ENCODE peak calls at places on chromosomes 4 and X, in five cellular contexts. R, X, P, U and I are unnamed samples.

GRCh38 chr4:6815029-6815836 is 32.7 kb downstream of the KIAA0232 start:
- DNase-seq in X (no peak), R (no peak), U (no peak), P (no peak), I (no peak)

GRCh38 chr4:47490550-47490949 is 5.5 kb downstream of the ATP10D start:
- DNase-seq in P (no peak), X (no peak), R (no peak), U (no peak), I (no peak)

GRCh38 chrX:103175944-103176753 is 38.8 kb upstream of the BEX4 start:
- DNase-seq in P (peak; percentile 72), X (peak; percentile 50), R (peak; percentile 21), U (no peak), I (peak; percentile 46)

GRCh38 chr4:77010841-77011354 is 61.3 kb downstream of the SEPTIN11 start:
- DNase-seq in R (no peak), X (no peak), P (no peak), U (no peak), I (no peak)

GRCh38 chr4:102299708-102300107 is 45.6 kb downstream of the SLC39A8 start:
- DNase-seq in X (peak; percentile 54), P (peak; percentile 26), U (no peak), R (no peak), I (no peak)

GRCh38 chrX:12579311-12579710 is 211.9 kb upstream of the PRPS2 start:
- DNase-seq in U (no peak), X (no peak), P (no peak), R (no peak), I (no peak)

GRCh38 chrX:16664059-16664458 is 14.1 kb downstream of the S100G start:
- DNase-seq in R (no peak), X (no peak), U (no peak), P (no peak), I (no peak)

GRCh38 chr4:139761461-139761860 is 95.8 kb downstream of the MGST2 start:
- DNase-seq in R (no peak), U (no peak), P (no peak), X (no peak), I (no peak)

GRCh38 chr4:1084796-1085403 is 28.5 kb downstream of the RNF212 start:
- DNase-seq in X (no peak), P (no peak), U (no peak), R (no peak), I (no peak)

GRCh38 chr4:122099896-122100295 is 52.2 kb upstream of the BLTP1 start:
- DNase-seq in R (no peak), X (no peak), P (no peak), U (no peak), I (no peak)

GRCh38 chr4:133565379-133565778 is 416.3 kb downstream of the PCDH10 start:
- DNase-seq in R (no peak), U (no peak), P (no peak), X (no peak), I (no peak)

GRCh38 chrX:11363069-11363594 is 69.9 kb downstream of the AMELX start:
- DNase-seq in X (no peak), U (no peak), P (no peak), R (no peak), I (no peak)

GRCh38 chr4:105666693-105667092 is 41.8 kb downstream of the INTS12 start:
- DNase-seq in P (no peak), X (no peak), R (no peak), U (no peak), I (no peak)

GRCh38 chr4:128862608-128863313 is 53.3 kb downstream of the JADE1 start:
- DNase-seq in X (no peak), R (no peak), P (no peak), U (no peak), I (no peak)

GRCh38 chr4:170106899-170107298 is 17.1 kb upstream of the AADAT start:
- DNase-seq in P (no peak), X (peak; percentile 66), U (no peak), R (no peak), I (no peak)

GRCh38 chr4:161714022-161714751 is 449.6 kb downstream of the FSTL5 start:
- DNase-seq in X (no peak), P (no peak), R (no peak), U (no peak), I (no peak)

GRCh38 chr4:89514811-89515210 is 207.2 kb upstream of the GPRIN3 start:
- DNase-seq in U (no peak), X (no peak), P (no peak), R (no peak), I (no peak)

GRCh38 chrX:18426004-18426320 is 554 bp downstream of the CDKL5 start:
- DNase-seq in U (no peak), P (no peak), R (no peak), X (no peak), I (no peak)

GRCh38 chr4:7190278-7190594 is 2.1 kb upstream of the SORCS2 start:
- DNase-seq in P (no peak), U (no peak), R (no peak), X (no peak), I (no peak)

GRCh38 chr4:87669373-87669772 is 19.3 kb downstream of the DMP1 start:
- DNase-seq in P (no peak), X (no peak), U (no peak), R (no peak), I (no peak)

GRCh38 chr4:1767058-1767769 is 25.9 kb upstream of the FGFR3 start:
- DNase-seq in R (no peak), U (no peak), P (no peak), X (no peak), I (no peak)

GRCh38 chrX:119690921-119691716 is 1.8 kb downstream of the SEPTIN6 start:
- DNase-seq in U (no peak), R (no peak), P (no peak), X (no peak), I (peak; percentile 72)

GRCh38 chr4:67082746-67083145 is 462.6 kb downstream of the CENPC start:
- DNase-seq in X (no peak), R (no peak), U (no peak), P (no peak), I (no peak)

GRCh38 chrX:103254171-103254824 is 657 bp downstream of the TCEAL8 start:
- DNase-seq in P (peak; percentile 42), X (peak; percentile 65), U (no peak), R (peak; percentile 45), I (peak; percentile 64)

GRCh38 chr4:6695660-6696581 is 2.2 kb downstream of the S100P start:
- DNase-seq in P (peak; percentile 83), R (peak; percentile 90), U (no peak), X (no peak), I (peak; percentile 76)

DNA sequence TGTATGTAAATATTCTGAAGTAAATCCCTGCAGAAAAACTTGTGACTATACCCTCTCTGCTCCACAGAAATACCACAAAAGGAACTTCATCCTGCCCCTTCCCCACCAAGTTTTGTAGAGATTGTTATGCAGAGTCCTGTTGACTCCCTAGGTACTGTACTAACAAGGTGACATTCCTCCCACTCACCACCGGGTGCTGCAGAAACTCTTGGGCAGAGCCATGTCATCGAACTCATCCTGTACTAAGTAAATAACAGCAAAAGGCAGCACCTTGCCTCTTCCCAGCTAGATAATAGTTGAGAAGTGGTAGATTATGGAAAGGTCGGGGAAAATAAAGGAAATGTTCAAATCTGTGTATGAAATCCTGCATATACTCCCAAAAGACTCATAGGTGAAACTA is 233.3 kb downstream of the STPG2 start:
- DNase-seq in P (no peak), X (no peak), U (no peak), R (no peak), I (no peak)
- TF ChIP-seq CTCF in P (no peak), X (no peak), U (no peak), R (no peak), I (peak; percentile 8)

GRCh38 chrX:40313269-40313668 is 215.5 kb upstream of the BCOR start:
- DNase-seq in X (no peak), R (no peak), U (no peak), P (no peak), I (no peak)
- H3K9me3 ChIP-seq in X (no peaks in the 10 kb centered on the region), R (no peaks in the 10 kb centered on the region), U (no peaks in the 10 kb centered on the region), P (no peaks in the 10 kb centered on the region), I (no peaks in the 10 kb centered on the region)

GRCh38 chr4:185743722-185744121 is 68.3 kb downstream of the SORBS2 start:
- DNase-seq in P (no peak), X (no peak), U (no peak), R (no peak), I (no peak)

GRCh38 chr4:185742766-185743165 is 69.2 kb downstream of the SORBS2 start:
- DNase-seq in R (no peak), P (no peak), U (peak; percentile 55), X (no peak), I (peak; percentile 55)

GRCh38 chr4:185744127-185744865 is 67.7 kb downstream of the SORBS2 start:
- DNase-seq in R (no peak), X (no peak), U (peak; percentile 60), P (no peak), I (no peak)

GRCh38 chr4:185740471-185740873 is 71.5 kb downstream of the SORBS2 start:
- DNase-seq in R (no peak), X (no peak), P (no peak), U (peak; percentile 57), I (no peak)

DNA sequence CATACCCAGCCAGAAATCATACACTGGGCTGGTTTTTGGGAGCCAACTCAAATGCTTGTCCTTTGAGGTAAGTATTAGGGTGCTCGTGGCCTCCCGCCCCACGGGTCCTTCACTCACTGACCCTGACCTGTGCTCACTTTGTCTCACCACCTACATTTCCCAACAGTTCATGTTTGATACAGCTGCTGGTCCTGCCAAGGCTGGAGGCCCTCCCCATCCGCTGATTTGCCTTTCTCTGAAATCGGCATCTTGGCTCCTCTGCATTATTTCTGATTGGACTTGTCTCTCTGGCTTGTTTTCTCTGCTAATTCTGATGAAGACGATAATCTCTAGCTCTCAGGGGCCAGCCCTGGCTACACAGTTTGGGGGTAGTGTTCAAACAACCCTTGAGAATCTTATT is 70.2 kb downstream of the SORBS2 start:
- DNase-seq in U (peak; percentile 77), P (no peak), R (no peak), X (no peak), I (peak; percentile 66)
- H3K4me1 ChIP-seq in U (peaks cover 42% of the 10 kb centered on the region), P (peaks cover 11% of the 10 kb centered on the region), R (no peaks in the 10 kb centered on the region), X (peaks cover 22% of the 10 kb centered on the region), I (peaks cover 47% of the 10 kb centered on the region)

GRCh38 chrX:138777230-138777629 is 65.7 kb upstream of the FGF13 start:
- DNase-seq in X (no peak), P (no peak), U (no peak), R (no peak), I (no peak)
- TF ChIP-seq CTCF in X (no peak), P (no peak), U (no peak), R (no peak), I (no peak)

GRCh38 chrX:135434258-135435138 is 12.8 kb downstream of the SMIM10L2A start:
- DNase-seq in R (no peak), X (no peak), P (no peak), U (no peak), I (no peak)

GRCh38 chrX:135433531-135434257 is 11.9 kb downstream of the SMIM10L2A start:
- DNase-seq in R (no peak), X (no peak), U (no peak), P (no peak), I (no peak)

GRCh38 chrX:135435933-135436332 is 14.2 kb downstream of the SMIM10L2A start:
- DNase-seq in P (no peak), X (no peak), U (no peak), R (no peak), I (no peak)

GRCh38 chrX:135436456-135436855 is 14.7 kb downstream of the SMIM10L2A start:
- DNase-seq in P (no peak), U (no peak), R (no peak), X (no peak), I (no peak)

GRCh38 chrX:135435139-135435922 is 13.6 kb downstream of the SMIM10L2A start:
- DNase-seq in U (no peak), R (no peak), X (no peak), P (no peak), I (no peak)
- H3K9me3 ChIP-seq in U (no peaks in the 10 kb centered on the region), R (no peaks in the 10 kb centered on the region), X (no peaks in the 10 kb centered on the region), P (no peaks in the 10 kb centered on the region), I (no peaks in the 10 kb centered on the region)